ENCODE peak calls at places on chromosomes 11 and 22, in nine cellular contexts. One of them, this sample, is unnamed.

GRCh38 chr11:2534131-2534956 is 89.5 kb downstream of the KCNQ1 start:
- DNase-seq in nephron progenitor cell: no peak
- DNase-seq in RPMI7951: no peak
- DNase-seq in heart right ventricle: no peak
- DNase-seq in pancreas: peak; percentile 66
- DNase-seq in left cardiac atrium: peak; percentile 21
- DNase-seq in RWPE1: peak; percentile 85
- DNase-seq in activated CD4-positive, alpha-beta T cell treated with anti-CD3 and anti-CD28 coated beads, Interleukin-2, amount 50 U/mL, for 1 hour: no peak
- DNase-seq in NCI-H187: no peak
- DNase-seq in this sample: peak; percentile 9

GRCh38 chr11:112734207-112734606 is 227.0 kb upstream of the NCAM1 start:
- DNase-seq in nephron progenitor cell: peak; percentile 80
- DNase-seq in RPMI7951: peak; percentile 42
- DNase-seq in heart right ventricle: no peak
- DNase-seq in pancreas: no peak
- DNase-seq in left cardiac atrium: peak; percentile 35
- DNase-seq in RWPE1: peak; percentile 24
- DNase-seq in activated CD4-positive, alpha-beta T cell treated with anti-CD3 and anti-CD28 coated beads, Interleukin-2, amount 50 U/mL, for 1 hour: no peak
- DNase-seq in NCI-H187: no peak
- DNase-seq in this sample: no peak

GRCh38 chr11:116951762-116952161 is 114.3 kb upstream of the APOA1 start:
- DNase-seq in nephron progenitor cell: no peak
- DNase-seq in RPMI7951: no peak
- DNase-seq in heart right ventricle: no peak
- DNase-seq in pancreas: no peak
- DNase-seq in left cardiac atrium: no peak
- DNase-seq in RWPE1: no peak
- DNase-seq in activated CD4-positive, alpha-beta T cell treated with anti-CD3 and anti-CD28 coated beads, Interleukin-2, amount 50 U/mL, for 1 hour: no peak
- DNase-seq in NCI-H187: no peak
- DNase-seq in this sample: no peak

GRCh38 chr11:65003282-65003681 is 6.5 kb upstream of the BATF2 start:
- DNase-seq in nephron progenitor cell: peak; percentile 38
- DNase-seq in RPMI7951: peak; percentile 30
- DNase-seq in heart right ventricle: no peak
- DNase-seq in pancreas: no peak
- DNase-seq in left cardiac atrium: no peak
- DNase-seq in RWPE1: no peak
- DNase-seq in activated CD4-positive, alpha-beta T cell treated with anti-CD3 and anti-CD28 coated beads, Interleukin-2, amount 50 U/mL, for 1 hour: no peak
- DNase-seq in NCI-H187: no peak
- DNase-seq in this sample: no peak

GRCh38 chr11:109085708-109086373 is 336.1 kb upstream of the C11orf87 start:
- DNase-seq in nephron progenitor cell: no peak
- DNase-seq in RPMI7951: peak; percentile 71
- DNase-seq in heart right ventricle: no peak
- DNase-seq in pancreas: no peak
- DNase-seq in left cardiac atrium: peak; percentile 27
- DNase-seq in RWPE1: no peak
- DNase-seq in activated CD4-positive, alpha-beta T cell treated with anti-CD3 and anti-CD28 coated beads, Interleukin-2, amount 50 U/mL, for 1 hour: no peak
- DNase-seq in NCI-H187: no peak
- DNase-seq in this sample: peak; percentile 28

GRCh38 chr11:842370-843002 is at the start of the genes POLR2L and TSPAN4:
- DNase-seq in nephron progenitor cell: peak; percentile 91
- DNase-seq in RPMI7951: peak; percentile 84
- DNase-seq in heart right ventricle: peak; percentile 91
- DNase-seq in pancreas: peak; percentile 96
- DNase-seq in left cardiac atrium: peak; percentile 94
- DNase-seq in RWPE1: peak; percentile 80
- DNase-seq in activated CD4-positive, alpha-beta T cell treated with anti-CD3 and anti-CD28 coated beads, Interleukin-2, amount 50 U/mL, for 1 hour: peak; percentile 86
- DNase-seq in NCI-H187: peak; percentile 88
- DNase-seq in this sample: peak; percentile 93

GRCh38 chr22:42173183-42173926 is 42.7 kb upstream of the CYP2D6 start:
- DNase-seq in nephron progenitor cell: no peak
- DNase-seq in RPMI7951: no peak
- DNase-seq in heart right ventricle: no peak
- DNase-seq in pancreas: no peak
- DNase-seq in left cardiac atrium: no peak
- DNase-seq in RWPE1: no peak
- DNase-seq in activated CD4-positive, alpha-beta T cell treated with anti-CD3 and anti-CD28 coated beads, Interleukin-2, amount 50 U/mL, for 1 hour: no peak
- DNase-seq in NCI-H187: no peak
- DNase-seq in this sample: no peak

GRCh38 chr11:2186669-2187266 is 15.2 kb upstream of the TH start:
- DNase-seq in nephron progenitor cell: peak; percentile 48
- DNase-seq in RPMI7951: peak; percentile 19
- DNase-seq in heart right ventricle: no peak
- DNase-seq in pancreas: no peak
- DNase-seq in left cardiac atrium: no peak
- DNase-seq in RWPE1: no peak
- DNase-seq in activated CD4-positive, alpha-beta T cell treated with anti-CD3 and anti-CD28 coated beads, Interleukin-2, amount 50 U/mL, for 1 hour: peak; percentile 40
- DNase-seq in NCI-H187: no peak
- DNase-seq in this sample: no peak

GRCh38 chr11:74468521-74469280 is 1.4 kb upstream of the KCNE3 start:
- DNase-seq in nephron progenitor cell: no peak
- DNase-seq in RPMI7951: no peak
- DNase-seq in heart right ventricle: no peak
- DNase-seq in pancreas: no peak
- DNase-seq in left cardiac atrium: no peak
- DNase-seq in RWPE1: no peak
- DNase-seq in activated CD4-positive, alpha-beta T cell treated with anti-CD3 and anti-CD28 coated beads, Interleukin-2, amount 50 U/mL, for 1 hour: no peak
- DNase-seq in NCI-H187: no peak
- DNase-seq in this sample: no peak

GRCh38 chr11:62539238-62539925 is 7.2 kb downstream of the AHNAK start:
- DNase-seq in nephron progenitor cell: no peak
- DNase-seq in RPMI7951: peak; percentile 95
- DNase-seq in heart right ventricle: peak; percentile 73
- DNase-seq in pancreas: no peak
- DNase-seq in left cardiac atrium: peak; percentile 81
- DNase-seq in RWPE1: peak; percentile 90
- DNase-seq in activated CD4-positive, alpha-beta T cell treated with anti-CD3 and anti-CD28 coated beads, Interleukin-2, amount 50 U/mL, for 1 hour: peak; percentile 43
- DNase-seq in NCI-H187: no peak
- DNase-seq in this sample: peak; percentile 63

GRCh38 chr11:27837895-27838563 is 137.8 kb upstream of the BDNF start:
- DNase-seq in nephron progenitor cell: no peak
- DNase-seq in RPMI7951: no peak
- DNase-seq in heart right ventricle: no peak
- DNase-seq in pancreas: no peak
- DNase-seq in left cardiac atrium: no peak
- DNase-seq in RWPE1: no peak
- DNase-seq in activated CD4-positive, alpha-beta T cell treated with anti-CD3 and anti-CD28 coated beads, Interleukin-2, amount 50 U/mL, for 1 hour: no peak
- DNase-seq in NCI-H187: no peak
- DNase-seq in this sample: no peak

GRCh38 chr11:6646631-6647281 is 8.9 kb downstream of the DCHS1 start:
- DNase-seq in nephron progenitor cell: peak; percentile 41
- DNase-seq in RPMI7951: peak; percentile 81
- DNase-seq in heart right ventricle: peak; percentile 47
- DNase-seq in pancreas: no peak
- DNase-seq in left cardiac atrium: peak; percentile 58
- DNase-seq in RWPE1: no peak
- DNase-seq in activated CD4-positive, alpha-beta T cell treated with anti-CD3 and anti-CD28 coated beads, Interleukin-2, amount 50 U/mL, for 1 hour: no peak
- DNase-seq in NCI-H187: no peak
- DNase-seq in this sample: peak; percentile 60

GRCh38 chr11:46281374-46281831 is 3.9 kb downstream of the CREB3L1 start:
- DNase-seq in nephron progenitor cell: no peak
- DNase-seq in RPMI7951: peak; percentile 29
- DNase-seq in heart right ventricle: no peak
- DNase-seq in pancreas: no peak
- DNase-seq in left cardiac atrium: no peak
- DNase-seq in RWPE1: no peak
- DNase-seq in activated CD4-positive, alpha-beta T cell treated with anti-CD3 and anti-CD28 coated beads, Interleukin-2, amount 50 U/mL, for 1 hour: no peak
- DNase-seq in NCI-H187: no peak
- DNase-seq in this sample: no peak

GRCh38 chr22:35561796-35562526 is 21.3 kb downstream of the RASD2 start:
- DNase-seq in nephron progenitor cell: no peak
- DNase-seq in RPMI7951: peak; percentile 85
- DNase-seq in heart right ventricle: no peak
- DNase-seq in pancreas: no peak
- DNase-seq in left cardiac atrium: no peak
- DNase-seq in RWPE1: peak; percentile 59
- DNase-seq in activated CD4-positive, alpha-beta T cell treated with anti-CD3 and anti-CD28 coated beads, Interleukin-2, amount 50 U/mL, for 1 hour: no peak
- DNase-seq in NCI-H187: no peak
- DNase-seq in this sample: no peak

GRCh38 chr11:34650528-34650927 is 29.6 kb downstream of the EHF start:
- DNase-seq in nephron progenitor cell: no peak
- DNase-seq in RPMI7951: no peak
- DNase-seq in heart right ventricle: no peak
- DNase-seq in pancreas: no peak
- DNase-seq in left cardiac atrium: no peak
- DNase-seq in RWPE1: no peak
- DNase-seq in activated CD4-positive, alpha-beta T cell treated with anti-CD3 and anti-CD28 coated beads, Interleukin-2, amount 50 U/mL, for 1 hour: peak; percentile 54
- DNase-seq in NCI-H187: no peak
- DNase-seq in this sample: no peak

GRCh38 chr11:114066046-114066648 is 6.6 kb downstream of the ZBTB16 start:
- DNase-seq in nephron progenitor cell: no peak
- DNase-seq in RPMI7951: no peak
- DNase-seq in heart right ventricle: no peak
- DNase-seq in pancreas: no peak
- DNase-seq in left cardiac atrium: no peak
- DNase-seq in RWPE1: no peak
- DNase-seq in activated CD4-positive, alpha-beta T cell treated with anti-CD3 and anti-CD28 coated beads, Interleukin-2, amount 50 U/mL, for 1 hour: peak; percentile 17
- DNase-seq in NCI-H187: no peak
- DNase-seq in this sample: no peak

GRCh38 chr22:42708393-42708792 is 12.3 kb downstream of the A4GALT start:
- DNase-seq in nephron progenitor cell: no peak
- DNase-seq in RPMI7951: no peak
- DNase-seq in heart right ventricle: no peak
- DNase-seq in pancreas: no peak
- DNase-seq in left cardiac atrium: no peak
- DNase-seq in RWPE1: no peak
- DNase-seq in activated CD4-positive, alpha-beta T cell treated with anti-CD3 and anti-CD28 coated beads, Interleukin-2, amount 50 U/mL, for 1 hour: no peak
- DNase-seq in NCI-H187: no peak
- DNase-seq in this sample: no peak

This sample was measured in left ventricle myocardium inferior.